ENCODE peak calls at places on chromosomes 5 and 9, in six cellular contexts. One of them, this sample, is unnamed.

GRCh38 chr5:14476791-14477435 is 104.7 kb upstream of the OTULINL start:
- DNase-seq in neural progenitor cell: no peak
- DNase-seq in stomach: no peak
- DNase-seq in A673: no peak
- DNase-seq in PC-9: peak; percentile 42
- DNase-seq in transverse colon: no peak
- DNase-seq in this sample: no peak

GRCh38 chr5:31449175-31449574 is 82.7 kb downstream of the DROSHA start:
- DNase-seq in neural progenitor cell: no peak
- DNase-seq in stomach: no peak
- DNase-seq in A673: peak; percentile 23
- DNase-seq in PC-9: no peak
- DNase-seq in transverse colon: no peak
- DNase-seq in this sample: no peak

GRCh38 chr5:131230406-131230805 is 33.4 kb upstream of the CDC42SE2 start:
- DNase-seq in neural progenitor cell: peak; percentile 70
- DNase-seq in stomach: no peak
- DNase-seq in A673: peak; percentile 44
- DNase-seq in PC-9: no peak
- DNase-seq in transverse colon: no peak
- DNase-seq in this sample: no peak

GRCh38 chr5:71623221-71623794 is 36.2 kb downstream of the MCCC2 start:
- DNase-seq in neural progenitor cell: no peak
- DNase-seq in stomach: no peak
- DNase-seq in A673: no peak
- DNase-seq in PC-9: no peak
- DNase-seq in transverse colon: no peak
- DNase-seq in this sample: no peak

GRCh38 chr5:69265931-69266330 is 31.2 kb downstream of the CDK7 start:
- DNase-seq in neural progenitor cell: peak; percentile 88
- DNase-seq in stomach: no peak
- DNase-seq in A673: peak; percentile 23
- DNase-seq in PC-9: no peak
- DNase-seq in transverse colon: no peak
- DNase-seq in this sample: peak; percentile 59

GRCh38 chr5:5373351-5374033 is 49.0 kb upstream of the ICE1 start:
- DNase-seq in neural progenitor cell: no peak
- DNase-seq in stomach: no peak
- DNase-seq in A673: no peak
- DNase-seq in PC-9: no peak
- DNase-seq in transverse colon: no peak
- DNase-seq in this sample: no peak

GRCh38 chr5:83072946-83073345 is 4.2 kb downstream of the TMEM167A start:
- DNase-seq in neural progenitor cell: no peak
- DNase-seq in stomach: no peak
- DNase-seq in A673: no peak
- DNase-seq in PC-9: no peak
- DNase-seq in transverse colon: no peak
- DNase-seq in this sample: no peak

GRCh38 chr9:99828417-99829176 is 6.9 kb downstream of the NR4A3 start:
- DNase-seq in neural progenitor cell: peak; percentile 81
- DNase-seq in stomach: no peak
- DNase-seq in A673: no peak
- DNase-seq in PC-9: no peak
- DNase-seq in transverse colon: no peak
- DNase-seq in this sample: no peak

GRCh38 chr9:93048706-93049448 is 9.6 kb upstream of the SUSD3 start:
- DNase-seq in neural progenitor cell: no peak
- DNase-seq in stomach: no peak
- DNase-seq in A673: no peak
- DNase-seq in PC-9: no peak
- DNase-seq in transverse colon: no peak
- DNase-seq in this sample: no peak

GRCh38 chr5:170523129-170523497 is 19.3 kb downstream of the KCNIP1 start:
- DNase-seq in neural progenitor cell: no peak
- DNase-seq in stomach: no peak
- DNase-seq in A673: peak; percentile 70
- DNase-seq in PC-9: no peak
- DNase-seq in transverse colon: no peak
- DNase-seq in this sample: no peak

GRCh38 chr5:57613726-57614125 is 131.1 kb upstream of the ACTBL2 start:
- DNase-seq in neural progenitor cell: no peak
- DNase-seq in stomach: no peak
- DNase-seq in A673: no peak
- DNase-seq in PC-9: no peak
- DNase-seq in transverse colon: no peak
- DNase-seq in this sample: no peak

GRCh38 chr5:168843277-168843997 is 264.3 kb upstream of the PANK3 start:
- DNase-seq in neural progenitor cell: no peak
- DNase-seq in stomach: no peak
- DNase-seq in A673: no peak
- DNase-seq in PC-9: no peak
- DNase-seq in transverse colon: no peak
- DNase-seq in this sample: no peak

GRCh38 chr5:177404641-177405134 is 4.2 kb upstream of the PFN3 start:
- DNase-seq in neural progenitor cell: no peak
- DNase-seq in stomach: no peak
- DNase-seq in A673: no peak
- DNase-seq in PC-9: no peak
- DNase-seq in transverse colon: no peak
- DNase-seq in this sample: no peak

GRCh38 chr5:177403194-177403825 is 2.8 kb upstream of the PFN3 start:
- DNase-seq in neural progenitor cell: peak; percentile 58
- DNase-seq in stomach: peak; percentile 33
- DNase-seq in A673: peak; percentile 21
- DNase-seq in PC-9: peak; percentile 36
- DNase-seq in transverse colon: peak; percentile 58
- DNase-seq in this sample: peak; percentile 60

GRCh38 chr5:177405805-177406204 is 3.6 kb downstream of the F12 start:
- DNase-seq in neural progenitor cell: no peak
- DNase-seq in stomach: no peak
- DNase-seq in A673: no peak
- DNase-seq in PC-9: no peak
- DNase-seq in transverse colon: peak; percentile 61
- DNase-seq in this sample: no peak

GRCh38 chr5:177403826-177404640 is 3.6 kb upstream of the PFN3 start:
- DNase-seq in neural progenitor cell: peak; percentile 83
- DNase-seq in stomach: peak; percentile 91
- DNase-seq in A673: peak; percentile 62
- DNase-seq in PC-9: peak; percentile 51
- DNase-seq in transverse colon: peak; percentile 92
- DNase-seq in this sample: peak; percentile 87

GRCh38 chr5:177405312-177405711 is 4.1 kb downstream of the F12 start:
- DNase-seq in neural progenitor cell: no peak
- DNase-seq in stomach: no peak
- DNase-seq in A673: no peak
- DNase-seq in PC-9: no peak
- DNase-seq in transverse colon: no peak
- DNase-seq in this sample: no peak
- H3K4me3 ChIP-seq in neural progenitor cell: no peak overlapping the region
- H3K4me3 ChIP-seq in stomach: no peak overlapping the region
- H3K4me3 ChIP-seq in A673: no peak overlapping the region
- H3K4me3 ChIP-seq in PC-9: no peak overlapping the region
- H3K4me3 ChIP-seq in transverse colon: no peak overlapping the region
- H3K4me3 ChIP-seq in this sample: no peak overlapping the region

GRCh38 chr5:172127581-172127980 is 60.4 kb downstream of the STK10 start:
- DNase-seq in neural progenitor cell: no peak
- DNase-seq in stomach: no peak
- DNase-seq in A673: no peak
- DNase-seq in PC-9: no peak
- DNase-seq in transverse colon: no peak
- DNase-seq in this sample: no peak
- H3K4me1 ChIP-seq in neural progenitor cell: no peaks in the 10 kb centered on the region
- H3K4me1 ChIP-seq in stomach: no peaks in the 10 kb centered on the region
- H3K4me1 ChIP-seq in A673: no peaks in the 10 kb centered on the region
- H3K4me1 ChIP-seq in PC-9: no peaks in the 10 kb centered on the region
- H3K4me1 ChIP-seq in transverse colon: no peaks in the 10 kb centered on the region
- H3K4me1 ChIP-seq in this sample: peaks cover 6% of the 10 kb centered on the region

GRCh38 chr5:141914154-141914743 is 9.4 kb upstream of the DELE1 start:
- DNase-seq in neural progenitor cell: peak; percentile 78
- DNase-seq in stomach: peak; percentile 46
- DNase-seq in A673: no peak
- DNase-seq in PC-9: no peak
- DNase-seq in transverse colon: peak; percentile 71
- DNase-seq in this sample: peak; percentile 63
- TF ChIP-seq CTCF in neural progenitor cell: peak; percentile 37
- TF ChIP-seq CTCF in stomach: peak; percentile 9
- TF ChIP-seq CTCF in A673: peak; percentile 34
- TF ChIP-seq CTCF in PC-9: no peak
- TF ChIP-seq CTCF in transverse colon: no peak
- TF ChIP-seq CTCF in this sample: peak; percentile 45

DNA sequence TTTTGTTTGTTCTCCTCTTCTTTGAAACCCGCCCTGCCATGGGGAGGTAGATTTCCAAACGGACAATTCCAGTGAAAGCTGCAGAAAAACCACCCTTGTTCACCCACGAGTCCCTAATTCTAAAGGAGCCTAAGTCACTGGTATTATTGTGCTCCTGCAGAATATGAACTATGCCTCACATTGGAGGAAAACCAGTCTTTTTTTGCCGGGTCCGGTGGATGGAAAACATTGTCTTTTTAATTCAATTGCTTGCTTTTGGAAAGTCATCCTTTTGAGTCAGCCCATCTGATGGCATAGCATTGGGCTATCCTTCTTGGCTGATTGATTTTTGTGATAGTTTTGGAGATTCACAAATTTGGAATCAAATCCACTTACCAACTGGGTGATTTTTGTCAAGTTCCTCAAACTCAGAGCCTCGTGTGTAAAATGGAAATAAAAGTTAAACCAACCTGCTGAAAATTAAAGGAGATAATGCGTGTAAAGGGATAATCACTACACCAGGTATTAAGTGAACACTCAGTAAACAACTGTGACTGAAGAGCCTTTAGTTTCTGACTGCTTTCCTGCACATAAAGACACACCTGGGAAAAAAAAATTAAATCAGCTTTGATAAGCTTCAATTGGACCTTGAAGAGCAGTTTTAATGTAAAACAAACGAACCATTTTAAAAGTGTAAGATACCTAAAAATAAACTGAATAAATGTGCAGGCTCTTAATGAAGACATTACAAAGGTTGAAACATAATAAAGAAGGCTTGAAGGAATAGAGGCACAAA is 783 bp upstream of the CCNJL start:
- DNase-seq in neural progenitor cell: peak; percentile 10
- DNase-seq in stomach: no peak
- DNase-seq in A673: peak; percentile 5
- DNase-seq in PC-9: no peak
- DNase-seq in transverse colon: no peak
- DNase-seq in this sample: no peak
- H3K4me3 ChIP-seq in neural progenitor cell: peak overlapping the region; percentile 83
- H3K4me3 ChIP-seq in stomach: peak overlapping the region; percentile 72
- H3K4me3 ChIP-seq in A673: peak overlapping the region; percentile 81
- H3K4me3 ChIP-seq in PC-9: peak overlapping the region; percentile 78
- H3K4me3 ChIP-seq in transverse colon: peak overlapping the region; percentile 51
- H3K4me3 ChIP-seq in this sample: peak overlapping the region; percentile 63

DNA sequence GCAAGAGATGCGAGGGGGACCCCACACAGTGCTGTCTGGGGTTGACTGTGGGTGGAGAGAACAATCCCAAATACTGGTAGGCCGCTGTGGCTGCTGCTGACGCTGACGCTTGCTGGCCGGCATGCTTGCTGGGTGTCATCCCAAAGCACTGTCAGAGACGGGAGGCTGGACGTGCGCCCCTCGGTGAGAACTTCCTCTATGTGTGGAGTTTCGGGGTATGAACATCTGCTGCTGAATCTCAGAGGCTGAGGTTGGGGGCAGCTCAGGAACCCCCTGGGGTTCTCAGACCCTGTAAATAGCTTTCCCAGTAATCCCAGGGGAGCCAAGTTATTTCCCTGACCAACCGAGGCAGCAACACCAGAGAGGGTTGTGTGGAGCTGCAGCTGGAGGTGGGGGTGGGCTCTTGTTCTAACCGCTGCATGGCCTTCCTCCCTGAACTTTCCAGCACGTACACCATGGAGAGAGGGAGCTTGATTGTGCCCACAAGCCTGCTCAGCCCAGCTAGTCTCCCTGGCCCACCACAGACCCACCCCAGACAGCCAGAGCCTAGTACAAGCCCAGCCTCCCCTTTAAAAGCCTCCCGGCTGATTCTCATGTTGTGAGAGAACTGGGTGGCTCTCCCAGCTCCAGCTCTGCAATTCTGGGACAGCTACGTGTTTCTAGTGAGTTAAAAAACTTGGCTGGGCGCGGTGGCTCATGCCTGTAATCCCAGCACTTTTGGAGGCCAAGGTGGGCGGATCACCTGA is 21.8 kb upstream of the SLC12A7 start:
- DNase-seq in neural progenitor cell: no peak
- DNase-seq in stomach: no peak
- DNase-seq in A673: peak; percentile 89
- DNase-seq in PC-9: no peak
- DNase-seq in transverse colon: no peak
- DNase-seq in this sample: no peak
- H3K4me1 ChIP-seq in neural progenitor cell: peaks cover 6% of the 10 kb centered on the region
- H3K4me1 ChIP-seq in stomach: peaks cover 47% of the 10 kb centered on the region
- H3K4me1 ChIP-seq in A673: peaks cover 31% of the 10 kb centered on the region
- H3K4me1 ChIP-seq in PC-9: peaks cover 31% of the 10 kb centered on the region
- H3K4me1 ChIP-seq in transverse colon: peaks cover 34% of the 10 kb centered on the region
- H3K4me1 ChIP-seq in this sample: peaks cover 24% of the 10 kb centered on the region

GRCh38 chr5:163695817-163696216 is 190.4 kb downstream of the MAT2B start:
- DNase-seq in neural progenitor cell: no peak
- DNase-seq in stomach: no peak
- DNase-seq in A673: no peak
- DNase-seq in PC-9: no peak
- DNase-seq in transverse colon: no peak
- DNase-seq in this sample: no peak

GRCh38 chr5:163696270-163696887 is 191.0 kb downstream of the MAT2B start:
- DNase-seq in neural progenitor cell: peak; percentile 86
- DNase-seq in stomach: no peak
- DNase-seq in A673: peak; percentile 40
- DNase-seq in PC-9: peak; percentile 43
- DNase-seq in transverse colon: peak; percentile 25
- DNase-seq in this sample: peak; percentile 38
- TF ChIP-seq CTCF in neural progenitor cell: peak; percentile 90
- TF ChIP-seq CTCF in stomach: peak; percentile 28
- TF ChIP-seq CTCF in A673: peak; percentile 62
- TF ChIP-seq CTCF in PC-9: peak; percentile 61
- TF ChIP-seq CTCF in transverse colon: peak; percentile 53
- TF ChIP-seq CTCF in this sample: peak; percentile 66